ENCODE peak calls at places on chromosomes 13 and 19, in eight cellular contexts. U is stomach; O is aorta; Z is ascending aorta; W is colonic mucosa; S is AG04450; E is GM23338; A is CD8-positive, alpha-beta T cell. L is an unnamed sample.
A peak's percentile ranks its signal among the peaks of the same experiment; 100 is the strongest.

GRCh38 chr13:113547248-113547971 is 37.1 kb upstream of the TFDP1 start:
- DNase-seq in U (peak; percentile 17), O (no peak), Z (no peak), W (peak; percentile 16), S (no peak), E (no peak), A (no peak), L (no peak)

GRCh38 chr13:29434217-29434940 is 161.1 kb downstream of the SLC7A1 start:
- DNase-seq in U (no peak), O (no peak), Z (no peak), W (no peak), S (no peak), E (no peak), A (no peak), L (no peak)

GRCh38 chr19:1266818-1267440 is 2.2 kb upstream of the CIRBP start:
- DNase-seq in U (peak; percentile 80), O (peak; percentile 82), Z (no peak), W (peak; percentile 86), S (no peak), E (peak; percentile 73), A (peak; percentile 89), L (peak; percentile 96)

GRCh38 chr13:113551081-113552000 is 33.2 kb upstream of the TFDP1 start:
- DNase-seq in U (peak; percentile 15), O (no peak), Z (no peak), W (peak; percentile 7), S (no peak), E (no peak), A (no peak), L (no peak)

GRCh38 chr19:12202250-12202649 is 39.4 kb downstream of the ZNF136 start:
- DNase-seq in U (peak; percentile 66), O (no peak), Z (no peak), W (peak; percentile 61), S (no peak), E (peak; percentile 81), A (peak; percentile 77), L (peak; percentile 40)

GRCh38 chr13:28459911-28460310 is 35.0 kb downstream of the FLT1 start:
- DNase-seq in U (no peak), O (no peak), Z (no peak), W (no peak), S (no peak), E (no peak), A (no peak), L (no peak)

GRCh38 chr13:66077286-66077685 is 1152.8 kb downstream of the PCDH9 start:
- DNase-seq in U (no peak), O (no peak), Z (no peak), W (no peak), S (no peak), E (no peak), A (no peak), L (no peak)

GRCh38 chr13:97030705-97031452 is 36.6 kb upstream of the OXGR1 start:
- DNase-seq in U (no peak), O (no peak), Z (no peak), W (no peak), S (peak; percentile 4), E (peak; percentile 58), A (no peak), L (no peak)

GRCh38 chr19:42277821-42278809 is 9.1 kb downstream of the CIC start:
- DNase-seq in U (no peak), O (peak; percentile 78), Z (no peak), W (peak; percentile 54), S (no peak), E (no peak), A (no peak), L (no peak)

GRCh38 chr13:111330211-111330610 is 9.8 kb downstream of the TEX29 start:
- DNase-seq in U (no peak), O (no peak), Z (no peak), W (no peak), S (no peak), E (no peak), A (peak; percentile 5), L (no peak)

GRCh38 chr19:58353717-58354477 is 605 bp upstream of the A1BG start:
- DNase-seq in U (no peak), O (peak; percentile 38), Z (no peak), W (no peak), S (no peak), E (no peak), A (no peak), L (no peak)

GRCh38 chr13:75423946-75424345 is 58.0 kb downstream of the TBC1D4 start:
- DNase-seq in U (no peak), O (no peak), Z (no peak), W (no peak), S (no peak), E (no peak), A (no peak), L (no peak)

GRCh38 chr13:75426421-75426820 is 55.5 kb downstream of the TBC1D4 start:
- DNase-seq in U (no peak), O (no peak), Z (no peak), W (no peak), S (no peak), E (no peak), A (no peak), L (no peak)

GRCh38 chr13:75421987-75422386 is 60.0 kb downstream of the TBC1D4 start:
- DNase-seq in U (no peak), O (no peak), Z (no peak), W (no peak), S (no peak), E (no peak), A (no peak), L (no peak)

GRCh38 chr13:75423383-75423782 is 58.6 kb downstream of the TBC1D4 start:
- DNase-seq in U (no peak), O (no peak), Z (no peak), W (no peak), S (no peak), E (no peak), A (no peak), L (no peak)

DNA sequence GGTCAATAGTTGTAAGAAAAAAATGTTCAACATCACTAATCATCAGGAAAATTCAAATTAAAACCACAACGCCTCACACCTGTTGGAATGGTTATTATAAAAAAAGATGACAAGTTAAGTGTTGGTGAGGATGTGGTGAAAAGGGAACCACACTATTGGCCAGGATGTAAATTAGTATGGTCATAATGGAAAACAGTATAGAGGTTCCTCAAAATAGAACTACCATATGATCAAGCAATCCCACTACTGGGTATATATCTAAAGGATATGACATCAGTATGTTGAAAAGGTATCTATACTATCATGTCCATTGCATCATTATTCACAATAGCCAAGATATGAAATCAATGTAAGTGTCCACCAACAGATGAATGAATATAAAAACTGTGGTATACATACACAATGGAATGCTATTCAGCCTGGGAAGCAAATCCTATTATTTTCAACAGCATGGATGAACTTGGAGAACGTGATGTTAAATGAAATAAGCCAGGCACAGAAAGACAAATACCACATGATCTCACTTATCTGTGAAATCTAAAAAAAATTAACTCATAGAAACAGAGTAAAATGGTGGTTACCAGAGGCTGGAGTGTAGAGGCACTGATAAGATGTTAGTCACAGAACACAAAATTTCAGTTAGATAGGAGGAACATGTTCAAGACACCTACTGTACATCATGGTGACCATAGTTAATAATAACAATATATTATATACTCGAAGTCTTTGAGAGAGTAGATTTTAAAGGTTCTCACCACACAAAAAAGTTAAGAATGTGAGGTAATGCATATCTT is 56.6 kb downstream of the TBC1D4 start:
- DNase-seq in U (no peak), O (no peak), Z (no peak), W (no peak), S (no peak), E (no peak), A (no peak), L (no peak)
- H3K27ac ChIP-seq in U (no peak overlapping the region), O (no peak overlapping the region), Z (no peak overlapping the region), W (no peak overlapping the region), S (no peak overlapping the region), E (no peak overlapping the region), A (no peak overlapping the region), L (no peak overlapping the region)

DNA sequence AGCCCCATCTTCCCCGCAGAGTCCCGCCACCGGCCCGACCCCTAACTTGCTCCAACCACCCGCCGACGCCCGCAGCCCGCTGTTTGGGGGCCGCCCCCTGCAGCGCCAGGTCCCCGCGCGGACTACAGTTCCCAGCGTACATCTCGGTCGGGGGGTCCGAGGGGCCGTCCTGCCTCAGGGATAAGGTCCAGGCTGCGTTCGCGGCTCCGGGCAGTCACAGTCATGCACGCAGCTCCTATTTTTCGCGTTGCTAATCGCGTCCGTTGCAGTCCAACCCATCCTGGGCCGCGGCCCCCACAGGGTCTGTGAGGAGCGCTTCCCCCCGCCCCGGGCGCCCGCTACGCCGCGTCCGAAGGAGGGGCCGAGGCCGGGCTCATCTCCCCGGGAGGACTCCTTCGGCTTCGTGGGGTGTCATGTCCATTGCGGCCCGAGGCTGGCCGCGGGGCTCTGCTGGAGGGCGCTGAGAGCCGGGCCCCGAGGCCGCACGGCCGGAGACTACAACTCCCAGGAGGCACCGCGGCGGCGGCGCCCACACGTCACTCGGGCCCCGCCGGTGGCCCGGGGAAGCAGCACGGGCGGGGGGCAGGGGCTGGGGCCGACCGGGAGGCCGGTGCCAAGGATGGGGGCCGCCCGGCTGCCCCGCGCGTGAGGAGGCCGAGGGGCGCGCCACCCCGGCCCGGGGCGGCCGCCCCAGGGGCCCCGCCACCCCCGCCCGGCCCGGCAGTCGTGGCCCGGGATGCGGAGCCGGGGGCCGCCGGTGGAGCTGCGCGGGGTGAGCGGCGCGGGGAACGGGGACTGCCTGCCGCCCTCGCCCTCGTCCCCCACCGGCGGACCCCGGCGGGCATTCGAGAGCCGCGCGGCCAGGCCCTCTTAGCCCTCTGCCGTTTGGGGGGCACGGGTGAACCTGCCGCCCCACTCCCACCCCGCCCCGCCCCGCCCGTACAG is at the start of gene MAP3K10:
- DNase-seq in U (peak; percentile 72), O (peak; percentile 84), Z (no peak), W (peak; percentile 75), S (no peak), E (peak; percentile 75), A (peak; percentile 82), L (peak; percentile 88)
- H3K27ac ChIP-seq in U (peak within 1 kb of the TSS; percentile 96), O (peak within 1 kb of the TSS; percentile 49), Z (peak within 1 kb of the TSS; percentile 99), W (peak within 1 kb of the TSS; percentile 85), S (peak within 1 kb of the TSS; percentile 70), E (no peak within 1 kb of the TSS), A (peak within 1 kb of the TSS; percentile 81), L (peak within 1 kb of the TSS; percentile 91)

GRCh38 chr13:20870829-20871228 is 31.7 kb downstream of the XPO4 start:
- DNase-seq in U (no peak), O (no peak), Z (no peak), W (no peak), S (no peak), E (no peak), A (no peak), L (no peak)

GRCh38 chr13:20867408-20867807 is 35.1 kb downstream of the XPO4 start:
- DNase-seq in U (no peak), O (no peak), Z (no peak), W (no peak), S (no peak), E (no peak), A (no peak), L (no peak)

GRCh38 chr13:20877902-20878301 is 24.6 kb downstream of the XPO4 start:
- DNase-seq in U (no peak), O (no peak), Z (no peak), W (no peak), S (no peak), E (no peak), A (no peak), L (no peak)

GRCh38 chr13:20869540-20869939 is 33.0 kb downstream of the XPO4 start:
- DNase-seq in U (no peak), O (no peak), Z (no peak), W (no peak), S (no peak), E (no peak), A (no peak), L (no peak)

GRCh38 chr13:20873348-20873747 is 29.2 kb downstream of the XPO4 start:
- DNase-seq in U (no peak), O (no peak), Z (no peak), W (no peak), S (no peak), E (no peak), A (no peak), L (no peak)
- H3K27ac ChIP-seq in U (no peak overlapping the region), O (no peak overlapping the region), Z (no peak overlapping the region), W (no peak overlapping the region), S (no peak overlapping the region), E (no peak overlapping the region), A (no peak overlapping the region), L (no peak overlapping the region)

GRCh38 chr13:21365574-21365973 is 93.5 kb downstream of the ZDHHC20 start:
- DNase-seq in U (no peak), O (no peak), Z (no peak), W (no peak), S (no peak), E (no peak), A (no peak), L (no peak)
- H3K27ac ChIP-seq in U (no peak overlapping the region), O (no peak overlapping the region), Z (no peak overlapping the region), W (no peak overlapping the region), S (no peak overlapping the region), E (no peak overlapping the region), A (no peak overlapping the region), L (no peak overlapping the region)

L was measured in pancreas.